ENCODE peak calls at places on chromosomes 1 and 21, in four cellular contexts. X is K562, Y is GM12878, P is HepG2. U is an unnamed sample.

GRCh38 chr1:240107058-240107684 is 15.5 kb downstream of the FMN2 start:
- DNase-seq in P (no peak), X (no peak), Y (no peak), U (no peak)

GRCh38 chr1:158153179-158153578 is 27.5 kb upstream of the CD1D start:
- DNase-seq in Y (no peak), X (no peak), P (no peak), U (no peak)

GRCh38 chr1:155070721-155071556 is 7.4 kb downstream of the EFNA4 start:
- DNase-seq in P (peak; percentile 72), Y (no peak), X (peak; percentile 87), U (peak; percentile 76)

GRCh38 chr1:162144853-162145252 is 75.4 kb downstream of the NOS1AP start:
- DNase-seq in P (peak; percentile 70), Y (no peak), X (no peak), U (no peak)

GRCh38 chr1:61839702-61840101 is 97.4 kb downstream of the PATJ start:
- DNase-seq in P (no peak), X (no peak), Y (no peak), U (no peak)

GRCh38 chr1:99696616-99697015 is 50.7 kb downstream of the PALMD start:
- DNase-seq in P (no peak), Y (no peak), X (no peak), U (no peak)

GRCh38 chr1:113012149-113012548 is 56.2 kb upstream of the SLC16A1 start:
- DNase-seq in Y (no peak), P (no peak), X (no peak), U (no peak)

GRCh38 chr1:226565476-226565875 is 16.9 kb downstream of the STUM start:
- DNase-seq in X (no peak), P (no peak), Y (no peak), U (no peak)

GRCh38 chr1:11520531-11521233 is 41.7 kb downstream of the DISP3 start:
- DNase-seq in Y (no peak), X (no peak), P (no peak), U (no peak)

GRCh38 chr1:40270152-40270834 is 12.3 kb downstream of the ZMPSTE24 start:
- DNase-seq in Y (no peak), X (no peak), P (no peak), U (no peak)

GRCh38 chr1:27015260-27015659 is 2.6 kb upstream of the TENT5B start:
- DNase-seq in Y (no peak), X (no peak), P (no peak), U (no peak)

GRCh38 chr1:112026018-112026417 is 36.5 kb upstream of the KCND3 start:
- DNase-seq in X (no peak), P (no peak), Y (no peak), U (no peak)

GRCh38 chr1:18972991-18973390 is 16.5 kb upstream of the IFFO2 start:
- DNase-seq in Y (no peak), X (no peak), P (no peak), U (no peak)

GRCh38 chr1:67307251-67308060 is at the start of gene IL12RB2:
- DNase-seq in P (no peak), X (no peak), Y (no peak), U (peak; percentile 30)

GRCh38 chr1:156845055-156845952 is 13.6 kb downstream of the INSRR start:
- DNase-seq in Y (no peak), X (peak; percentile 89), P (no peak), U (no peak)

GRCh38 chr1:112325504-112325903 is 70.5 kb upstream of the CTTNBP2NL start:
- DNase-seq in Y (no peak), X (no peak), P (no peak), U (no peak)

GRCh38 chr1:221440658-221441057 is 301.2 kb downstream of the DUSP10 start:
- DNase-seq in X (no peak), P (no peak), Y (no peak), U (no peak)

GRCh38 chr1:8947127-8947691 is 1.5 kb downstream of the CA6 start:
- DNase-seq in P (peak; percentile 34), X (no peak), Y (no peak), U (no peak)

GRCh38 chr1:220528049-220528678 is at the start of gene MARK1:
- DNase-seq in P (no peak), X (peak; percentile 25), Y (no peak), U (peak; percentile 82)

GRCh38 chr21:16305686-16306085 is 575.9 kb downstream of the USP25 start:
- DNase-seq in Y (no peak), P (no peak), X (no peak), U (no peak)

GRCh38 chr1:116377564-116378529 is 4.8 kb downstream of the ATP1A1 start:
- DNase-seq in X (no peak), P (peak; percentile 79), Y (peak; percentile 96), U (no peak)

GRCh38 chr1:202623075-202623474 is 87.2 kb downstream of the SYT2 start:
- DNase-seq in X (peak; percentile 46), P (no peak), Y (no peak), U (no peak)

GRCh38 chr1:53139911-53140310 is 2.5 kb downstream of the SLC1A7 start:
- DNase-seq in Y (no peak), P (no peak), X (no peak), U (no peak)

GRCh38 chr1:53142226-53142853 is at the start of gene SLC1A7:
- DNase-seq in P (no peak), X (no peak), Y (no peak), U (no peak)

GRCh38 chr1:53143527-53143926 is 1.1 kb upstream of the SLC1A7 start:
- DNase-seq in X (no peak), Y (no peak), P (no peak), U (no peak)

GRCh38 chr1:53140451-53140850 is 2.0 kb downstream of the SLC1A7 start:
- DNase-seq in Y (no peak), X (no peak), P (no peak), U (no peak)

DNA sequence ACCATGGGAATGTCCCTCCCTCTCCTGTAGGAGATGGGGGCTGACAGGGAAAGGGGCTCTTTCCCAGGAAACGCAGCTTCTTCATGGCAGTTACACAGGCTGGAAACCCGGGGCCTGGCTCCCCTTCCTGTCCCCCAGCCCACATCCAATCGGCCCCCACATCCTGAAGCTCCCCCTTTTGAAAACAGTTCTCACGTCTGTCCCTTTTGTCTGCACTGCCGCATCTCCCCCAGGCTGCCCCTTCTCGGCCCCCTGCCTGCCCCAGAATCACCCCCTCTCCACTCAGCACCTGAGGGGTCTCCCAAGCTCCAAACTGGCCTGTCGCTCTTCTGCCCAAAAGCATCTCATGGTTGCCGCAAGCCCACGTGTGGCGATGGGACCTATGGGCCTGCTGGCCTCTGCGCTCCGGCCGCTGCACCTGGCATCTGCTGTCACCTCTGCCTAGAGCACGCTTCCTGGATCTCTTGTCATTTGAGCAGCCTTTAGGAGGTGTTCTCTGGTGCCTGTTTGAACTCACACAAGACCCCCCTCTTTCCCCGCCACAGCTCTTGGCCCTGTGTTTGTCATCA is 867 bp downstream of the SLC1A7 start:
- DNase-seq in P (no peak), Y (no peak), X (no peak), U (no peak)
- TF ChIP-seq BHLHE40 in P (no peak), Y (no peak), X (no peak), U (no peak)

GRCh38 chr1:83639785-83640184 is 359.1 kb downstream of the TTLL7 start:
- DNase-seq in P (no peak), Y (no peak), X (no peak), U (no peak)

GRCh38 chr1:83637586-83637985 is 361.3 kb downstream of the TTLL7 start:
- DNase-seq in P (no peak), Y (no peak), X (no peak), U (no peak)

GRCh38 chr1:83641206-83641658 is 357.7 kb downstream of the TTLL7 start:
- DNase-seq in Y (no peak), P (no peak), X (no peak), U (peak; percentile 18)

GRCh38 chr1:83632906-83633305 is 366.0 kb downstream of the TTLL7 start:
- DNase-seq in P (no peak), Y (no peak), X (no peak), U (no peak)

DNA sequence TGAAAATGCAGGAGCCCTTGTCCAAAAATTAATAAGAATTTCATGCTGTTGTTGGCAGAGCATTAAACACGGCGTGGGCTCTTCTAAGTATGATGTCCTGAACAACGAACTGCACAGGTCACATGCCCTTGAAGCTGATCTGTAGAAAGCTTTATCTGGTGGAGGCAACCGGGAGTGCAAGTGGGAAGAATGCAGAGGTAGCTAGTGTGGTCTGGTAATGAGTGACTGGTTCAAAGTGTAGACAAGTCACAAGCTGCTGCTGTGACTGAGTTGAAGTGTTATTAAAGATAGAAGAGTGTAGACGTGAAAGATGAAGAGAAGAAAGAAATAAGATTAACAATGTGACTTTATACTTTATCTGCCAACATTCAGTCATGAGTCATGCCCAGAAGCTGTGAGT is 361.9 kb downstream of the TTLL7 start:
- DNase-seq in X (no peak), P (no peak), Y (no peak), U (no peak)
- TF ChIP-seq FOXK2 in X (no peak), P (no peak), Y (no peak), U (no peak)

DNA sequence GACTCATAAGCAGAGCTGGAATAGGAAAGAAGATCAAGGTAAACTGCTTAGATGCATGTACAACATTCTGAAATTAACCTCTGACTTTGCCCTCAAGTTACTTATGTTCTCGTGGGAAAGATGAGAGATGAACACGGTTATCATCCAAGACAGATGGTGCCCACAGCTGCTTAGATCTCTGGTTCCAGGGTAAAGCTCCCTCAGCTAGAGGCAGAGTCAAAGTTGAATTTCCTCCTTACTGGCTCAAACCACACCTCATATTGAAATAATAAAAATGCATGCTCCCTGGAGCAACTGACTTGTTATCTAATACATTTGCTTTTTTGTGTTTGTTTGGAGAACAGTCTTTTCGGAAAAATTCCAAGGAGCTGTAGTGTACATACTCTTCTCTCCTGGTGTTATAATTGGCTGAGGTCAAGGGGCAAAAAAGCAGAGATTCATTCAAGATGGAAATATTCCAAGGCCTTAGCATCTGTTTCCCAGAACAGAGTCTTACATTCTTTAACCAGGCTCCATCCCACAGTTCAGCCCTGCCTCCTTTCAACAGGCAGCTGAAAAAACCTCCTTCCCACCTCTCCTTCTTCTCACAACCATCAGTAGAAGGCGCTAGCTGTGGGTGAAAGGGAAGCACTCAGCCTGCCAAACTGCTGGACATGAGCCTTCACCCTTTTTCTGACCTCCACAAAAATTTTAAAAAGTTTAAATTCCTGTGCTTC is 43.6 kb upstream of the FMO2 start:
- DNase-seq in X (no peak), P (no peak), Y (no peak), U (no peak)
- TF ChIP-seq SP1 in X (no peak), P (no peak), Y (no peak), U (no peak)

DNA sequence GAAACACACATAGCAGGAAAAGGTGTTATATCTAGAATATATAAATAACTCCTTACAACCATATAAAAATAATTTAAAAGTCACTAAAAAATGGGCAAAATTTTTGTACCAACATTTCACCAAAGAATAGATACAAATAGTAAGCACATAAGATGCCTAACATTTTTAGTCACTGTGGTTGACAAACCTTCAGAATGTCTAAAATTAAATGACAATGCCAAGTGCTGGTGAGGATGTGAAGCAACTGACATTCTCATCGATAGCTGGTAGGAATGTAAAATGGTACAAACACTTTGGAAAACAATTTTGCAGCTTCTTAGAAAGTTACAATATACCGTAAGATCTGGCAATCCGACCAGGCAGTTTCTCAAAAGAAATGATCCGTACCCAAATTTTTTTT is 14.4 kb upstream of the TOMM20 start:
- DNase-seq in X (no peak), Y (no peak), P (no peak), U (no peak)
- TF ChIP-seq BHLHE40 in X (no peak), Y (no peak), P (no peak), U (no peak)

GRCh38 chr21:39094847-39095525 is 88.3 kb downstream of the PSMG1 start:
- DNase-seq in Y (no peak), P (peak; percentile 99), X (peak; percentile 37), U (no peak)
- TF ChIP-seq FOXK2 in Y (no peak), P (peak; percentile 66), X (peak; percentile 45), U (no peak)